ENCODE peak calls at places on chromosomes 6 and 20, in six cellular contexts. One of them, this sample, is unnamed.

GRCh38 chr20:15297059-15297875 is 959.9 kb upstream of the FLRT3 start:
- DNase-seq in caudate nucleus: no peak
- DNase-seq in EL: no peak
- DNase-seq in effector memory CD4-positive, alpha-beta T cell: no peak
- DNase-seq in GM23338: no peak
- DNase-seq in GM20000: no peak
- DNase-seq in this sample: peak

GRCh38 chr6:109892451-109893435 is 85.4 kb upstream of the GPR6 start:
- DNase-seq in GM23338: peak
- DNase-seq in caudate nucleus: no peak
- DNase-seq in GM20000: no peak
- DNase-seq in EL: no peak
- DNase-seq in effector memory CD4-positive, alpha-beta T cell: no peak
- DNase-seq in this sample: peak

GRCh38 chr6:95545226-95545625 is 32.1 kb upstream of the MANEA start:
- DNase-seq in effector memory CD4-positive, alpha-beta T cell: no peak
- DNase-seq in EL: no peak
- DNase-seq in GM20000: no peak
- DNase-seq in GM23338: no peak
- DNase-seq in caudate nucleus: no peak
- DNase-seq in this sample: no peak

GRCh38 chr20:34185766-34186620 is 55.2 kb upstream of the ASIP start:
- DNase-seq in GM20000: no peak
- DNase-seq in GM23338: no peak
- DNase-seq in EL: peak
- DNase-seq in caudate nucleus: no peak
- DNase-seq in effector memory CD4-positive, alpha-beta T cell: no peak
- DNase-seq in this sample: peak

GRCh38 chr6:18598865-18599264 is 211.7 kb downstream of the RNF144B start:
- DNase-seq in effector memory CD4-positive, alpha-beta T cell: no peak
- DNase-seq in caudate nucleus: no peak
- DNase-seq in GM20000: no peak
- DNase-seq in EL: no peak
- DNase-seq in GM23338: no peak
- DNase-seq in this sample: no peak

GRCh38 chr6:148723484-148723883 is 23.3 kb upstream of the UST start:
- DNase-seq in GM23338: no peak
- DNase-seq in effector memory CD4-positive, alpha-beta T cell: no peak
- DNase-seq in caudate nucleus: no peak
- DNase-seq in EL: peak
- DNase-seq in GM20000: no peak
- DNase-seq in this sample: no peak

GRCh38 chr20:46809961-46810360 is 84.7 kb upstream of the EYA2 start:
- DNase-seq in GM20000: no peak
- DNase-seq in caudate nucleus: no peak
- DNase-seq in EL: no peak
- DNase-seq in GM23338: no peak
- DNase-seq in effector memory CD4-positive, alpha-beta T cell: no peak
- DNase-seq in this sample: no peak

GRCh38 chr6:140281236-140281635 is 906.8 kb upstream of the CITED2 start:
- DNase-seq in effector memory CD4-positive, alpha-beta T cell: no peak
- DNase-seq in EL: peak
- DNase-seq in caudate nucleus: no peak
- DNase-seq in GM23338: no peak
- DNase-seq in GM20000: no peak
- DNase-seq in this sample: peak

GRCh38 chr6:37072526-37072925 is 67.1 kb downstream of the FGD2 start:
- DNase-seq in GM20000: no peak
- DNase-seq in caudate nucleus: no peak
- DNase-seq in EL: no peak
- DNase-seq in effector memory CD4-positive, alpha-beta T cell: no peak
- DNase-seq in GM23338: peak
- DNase-seq in this sample: no peak

GRCh38 chr6:35259946-35260626 is 551 bp downstream of the ZNF76 start:
- DNase-seq in GM20000: peak
- DNase-seq in caudate nucleus: peak
- DNase-seq in GM23338: peak
- DNase-seq in EL: peak
- DNase-seq in effector memory CD4-positive, alpha-beta T cell: peak
- DNase-seq in this sample: peak

GRCh38 chr20:34709836-34710567 is 5.9 kb downstream of the TP53INP2 start:
- DNase-seq in GM23338: peak
- DNase-seq in effector memory CD4-positive, alpha-beta T cell: peak
- DNase-seq in caudate nucleus: peak
- DNase-seq in GM20000: peak
- DNase-seq in EL: peak
- DNase-seq in this sample: peak

GRCh38 chr6:111503660-111504059 is 20.6 kb upstream of the REV3L start:
- DNase-seq in GM23338: no peak
- DNase-seq in EL: no peak
- DNase-seq in GM20000: no peak
- DNase-seq in effector memory CD4-positive, alpha-beta T cell: no peak
- DNase-seq in caudate nucleus: no peak
- DNase-seq in this sample: peak

GRCh38 chr6:116278853-116279231 is 888 bp downstream of the TSPYL1 start:
- DNase-seq in EL: no peak
- DNase-seq in effector memory CD4-positive, alpha-beta T cell: no peak
- DNase-seq in GM23338: peak
- DNase-seq in caudate nucleus: no peak
- DNase-seq in GM20000: no peak
- DNase-seq in this sample: no peak

GRCh38 chr6:87182321-87182720 is 27.0 kb downstream of the ZNF292 start:
- DNase-seq in EL: no peak
- DNase-seq in caudate nucleus: no peak
- DNase-seq in GM20000: peak
- DNase-seq in effector memory CD4-positive, alpha-beta T cell: no peak
- DNase-seq in GM23338: no peak
- DNase-seq in this sample: no peak